ENCODE peak calls at places on chromosomes 3 and 15, in nine cellular contexts. Z is H9; X is spleen; D is mucosa of descending colon; G is breast epithelium; U is CD4-positive, CD25-positive, alpha-beta regulatory T cell; O is body of pancreas; R is upper lobe of right lung; L is hepatocyte. J is an unnamed sample.
A peak's percentile ranks its signal among the peaks of the same experiment; 100 is the strongest.

GRCh38 chr15:92693922-92694331 is 38.4 kb upstream of the FAM174B start:
- DNase-seq in U (no peak), G (no peak), D (no peak), L (peak; percentile 43), R (no peak), Z (peak; percentile 81), O (no peak), X (no peak), J (no peak)

GRCh38 chr3:149471991-149472390 is 2.5 kb upstream of the TM4SF4 start:
- DNase-seq in X (no peak), G (no peak), D (no peak), O (no peak), R (no peak), Z (no peak), L (no peak), U (no peak), J (no peak)

GRCh38 chr3:119751423-119751822 is 30.5 kb upstream of the NR1I2 start:
- DNase-seq in X (no peak), O (no peak), Z (no peak), L (no peak), G (no peak), R (no peak), U (no peak), D (no peak), J (no peak)

GRCh38 chr3:179037361-179037760 is 34.2 kb downstream of the ZMAT3 start:
- DNase-seq in O (no peak), D (peak; percentile 38), Z (peak; percentile 33), L (peak; percentile 39), R (no peak), G (peak; percentile 89), U (peak; percentile 40), X (peak; percentile 78), J (no peak)

GRCh38 chr15:63749330-63749942 is 84.3 kb downstream of the HERC1 start:
- DNase-seq in O (no peak), Z (no peak), U (no peak), G (no peak), X (no peak), D (no peak), L (no peak), R (no peak), J (no peak)

GRCh38 chr3:43872301-43872700 is 181.6 kb downstream of the ABHD5 start:
- DNase-seq in G (no peak), O (no peak), Z (peak; percentile 27), R (no peak), U (no peak), D (no peak), L (peak; percentile 42), X (no peak), J (no peak)

GRCh38 chr3:152121292-152121654 is 147.5 kb upstream of the MBNL1 start:
- DNase-seq in O (no peak), Z (no peak), G (no peak), D (no peak), U (no peak), R (no peak), L (no peak), X (no peak), J (no peak)

GRCh38 chr3:72996473-72997333 is at the start of gene PPP4R2:
- DNase-seq in Z (peak; percentile 89), O (peak; percentile 87), R (peak; percentile 95), G (peak; percentile 77), D (peak; percentile 94), L (peak; percentile 96), X (peak; percentile 98), U (peak; percentile 93), J (peak; percentile 90)

DNA sequence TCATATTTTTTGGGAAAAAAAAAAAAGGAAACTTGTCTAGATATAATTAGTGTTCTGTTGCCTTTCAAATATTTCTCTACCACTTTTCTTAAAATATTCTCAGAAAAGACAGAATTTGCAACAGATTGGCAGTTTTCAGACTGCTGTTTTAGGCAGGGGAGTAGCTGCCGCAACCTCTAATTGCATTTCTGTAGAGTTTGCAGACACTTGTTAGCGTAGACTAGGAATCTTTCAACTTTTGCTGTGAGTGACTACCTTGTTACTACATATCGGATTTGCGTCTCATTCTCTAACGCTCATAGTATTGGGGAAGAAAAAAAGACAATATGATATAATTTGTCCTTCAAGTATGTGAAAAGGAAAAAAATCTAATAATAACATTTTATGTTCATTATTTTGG is 10.7 kb downstream of the TGFBR2 start:
- DNase-seq in Z (no peak), D (no peak), R (no peak), G (no peak), X (no peak), L (no peak), O (no peak), U (no peak), J (no peak)
- H3K4me1 ChIP-seq in Z (peaks cover 15% of the 10 kb centered on the region), D (peaks cover 15% of the 10 kb centered on the region), R (peaks cover 92% of the 10 kb centered on the region), G (peaks cover 3% of the 10 kb centered on the region), X (peaks cover 97% of the 10 kb centered on the region), L (peaks cover 13% of the 10 kb centered on the region), O (peaks cover 38% of the 10 kb centered on the region), U (peaks cover 85% of the 10 kb centered on the region), J (peaks cover 95% of the 10 kb centered on the region)

GRCh38 chr15:71054286-71054952 is 60.9 kb upstream of the THSD4 start:
- DNase-seq in R (no peak), X (no peak), U (no peak), O (no peak), L (no peak), G (no peak), D (no peak), Z (no peak), J (no peak)

GRCh38 chr15:71049706-71050422 is 65.4 kb upstream of the THSD4 start:
- DNase-seq in G (no peak), X (no peak), D (no peak), Z (no peak), O (no peak), U (no peak), L (no peak), R (no peak), J (no peak)

GRCh38 chr15:71050461-71050860 is 64.8 kb upstream of the THSD4 start:
- DNase-seq in R (no peak), X (no peak), L (no peak), O (no peak), Z (no peak), U (no peak), D (no peak), G (no peak), J (no peak)

GRCh38 chr15:71051539-71051938 is 63.7 kb upstream of the THSD4 start:
- DNase-seq in O (no peak), G (no peak), R (no peak), D (no peak), X (no peak), L (no peak), Z (no peak), U (no peak), J (no peak)

GRCh38 chr15:71052356-71052755 is 62.9 kb upstream of the THSD4 start:
- DNase-seq in L (no peak), R (no peak), O (no peak), U (no peak), Z (no peak), X (no peak), D (no peak), G (no peak), J (no peak)
- H3K4me1 ChIP-seq in L (no peaks in the 10 kb centered on the region), R (no peaks in the 10 kb centered on the region), O (no peaks in the 10 kb centered on the region), U (no peaks in the 10 kb centered on the region), Z (no peaks in the 10 kb centered on the region), X (no peaks in the 10 kb centered on the region), D (peaks cover 8% of the 10 kb centered on the region), G (no peaks in the 10 kb centered on the region), J (no peaks in the 10 kb centered on the region)

DNA sequence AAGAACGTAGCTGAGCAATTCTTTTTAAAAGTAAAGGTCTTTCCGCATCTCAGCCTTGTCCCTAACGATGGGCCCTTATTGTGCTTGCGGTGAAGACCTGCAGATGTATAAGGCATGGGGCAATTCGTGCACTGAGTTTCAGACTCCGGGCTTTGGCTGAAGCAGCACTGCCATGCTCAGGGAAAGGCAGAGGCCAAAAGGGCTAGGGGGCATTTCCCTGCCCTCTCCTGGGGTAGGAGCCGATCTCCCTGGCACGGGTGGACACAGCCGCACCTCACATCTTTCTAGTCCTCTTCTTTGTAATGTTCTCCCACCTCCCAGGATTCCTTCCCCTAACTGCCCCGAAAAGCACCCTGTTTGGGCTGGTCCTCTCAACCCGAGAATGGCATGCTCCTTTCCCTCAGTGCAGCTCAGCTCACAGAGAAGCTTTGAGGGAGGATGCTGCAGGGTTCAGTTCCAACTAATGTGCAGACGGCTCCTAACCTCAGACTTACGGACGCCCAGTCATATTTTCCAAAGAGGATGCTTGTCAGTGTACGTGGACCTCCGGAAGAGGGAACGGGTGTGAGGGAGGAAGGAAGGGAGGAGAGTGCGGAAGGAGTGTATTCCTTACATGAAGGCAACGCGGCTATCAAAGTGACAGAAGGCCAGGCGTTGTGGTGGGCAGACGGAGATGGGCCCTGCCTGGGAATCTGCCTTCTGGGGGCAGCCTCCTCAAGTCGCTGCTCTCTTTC is 61.2 kb downstream of the SYNM start:
- DNase-seq in Z (no peak), X (no peak), R (no peak), L (no peak), G (no peak), D (no peak), O (no peak), U (no peak), J (no peak)
- H3K4me1 ChIP-seq in Z (no peaks in the 10 kb centered on the region), X (no peaks in the 10 kb centered on the region), R (peaks cover 4% of the 10 kb centered on the region), L (peaks cover 7% of the 10 kb centered on the region), G (peaks cover 17% of the 10 kb centered on the region), D (no peaks in the 10 kb centered on the region), O (peaks cover 14% of the 10 kb centered on the region), U (no peaks in the 10 kb centered on the region), J (peaks cover 22% of the 10 kb centered on the region)

GRCh38 chr3:101829878-101830277 is 19.4 kb upstream of the NFKBIZ start:
- DNase-seq in D (no peak), U (no peak), G (no peak), O (no peak), X (no peak), L (no peak), R (no peak), Z (no peak), J (no peak)

GRCh38 chr3:101836160-101836559 is 13.2 kb upstream of the NFKBIZ start:
- DNase-seq in R (no peak), O (no peak), U (no peak), G (no peak), D (no peak), Z (no peak), L (no peak), X (no peak), J (no peak)

GRCh38 chr3:101835676-101836075 is 13.6 kb upstream of the NFKBIZ start:
- DNase-seq in X (no peak), O (no peak), U (no peak), R (no peak), L (no peak), Z (no peak), G (no peak), D (no peak), J (no peak)

GRCh38 chr3:101836907-101837598 is 12.3 kb upstream of the NFKBIZ start:
- DNase-seq in U (no peak), L (no peak), O (no peak), G (no peak), D (no peak), R (no peak), Z (no peak), X (no peak), J (no peak)

GRCh38 chr3:101833446-101833974 is 15.8 kb upstream of the NFKBIZ start:
- DNase-seq in D (no peak), O (no peak), R (no peak), Z (no peak), U (no peak), X (no peak), L (no peak), G (no peak), J (no peak)
- H3K4me1 ChIP-seq in D (peaks cover 27% of the 10 kb centered on the region), O (peaks cover 51% of the 10 kb centered on the region), R (peaks cover 24% of the 10 kb centered on the region), Z (no peaks in the 10 kb centered on the region), U (peaks cover 15% of the 10 kb centered on the region), X (peaks cover 25% of the 10 kb centered on the region), L (peaks cover 10% of the 10 kb centered on the region), G (peaks cover 8% of the 10 kb centered on the region), J (peaks cover 73% of the 10 kb centered on the region)

DNA sequence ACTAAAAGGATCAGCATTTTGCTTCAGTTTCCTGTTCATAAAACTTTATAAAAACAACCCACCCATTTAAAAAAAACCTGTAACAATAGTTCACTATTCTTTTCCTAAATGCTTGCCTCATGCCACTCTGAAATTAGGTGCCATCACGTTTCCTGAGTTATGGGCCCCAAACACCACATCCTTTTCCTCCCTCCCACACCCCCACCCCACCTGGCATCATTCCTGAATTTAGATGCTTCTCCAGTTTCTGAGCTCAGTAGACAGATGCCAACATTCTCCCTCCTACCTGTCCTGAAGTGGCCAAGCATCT is 11.9 kb upstream of the ARHGEF3 start:
- DNase-seq in X (no peak), U (no peak), L (no peak), G (no peak), R (no peak), O (no peak), D (no peak), Z (no peak), J (no peak)
- H3K4me1 ChIP-seq in X (no peaks in the 10 kb centered on the region), U (peaks cover 37% of the 10 kb centered on the region), L (peaks cover 22% of the 10 kb centered on the region), G (peaks cover 25% of the 10 kb centered on the region), R (peaks cover 8% of the 10 kb centered on the region), O (peaks cover 2% of the 10 kb centered on the region), D (no peaks in the 10 kb centered on the region), Z (no peaks in the 10 kb centered on the region), J (peaks cover 5% of the 10 kb centered on the region)

J was measured in stomach.